ENCODE peak calls at places on chromosomes 2 and 18, in five cellular contexts. Z is left kidney, C is PC-3, I is endothelial cell, U is smooth muscle cell of the brain vasculature. S is an unnamed sample.

GRCh38 chr2:128237081-128237534 is 81.6 kb downstream of the HS6ST1 start:
- DNase-seq in C (no peak), U (no peak), I (no peak), Z (no peak), S (peak)

GRCh38 chr18:63783394-63783793 is 8.2 kb downstream of the SERPINB7 start:
- DNase-seq in U (no peak), I (no peak), Z (no peak), C (peak), S (no peak)

GRCh38 chr2:12010779-12011178 is 264.3 kb downstream of the LPIN1 start:
- DNase-seq in Z (no peak), U (no peak), C (no peak), I (no peak), S (no peak)

GRCh38 chr2:126586321-126586720 is 69.6 kb upstream of the GYPC start:
- DNase-seq in C (no peak), U (no peak), Z (no peak), I (no peak), S (no peak)

GRCh38 chr18:45171575-45172225 is 443.6 kb upstream of the SLC14A2 start:
- DNase-seq in U (no peak), I (no peak), C (no peak), Z (no peak), S (no peak)

GRCh38 chr2:128578406-128579385 is 260.0 kb upstream of the HS6ST1 start:
- DNase-seq in U (no peak), I (no peak), Z (no peak), C (no peak), S (no peak)

GRCh38 chr2:28563869-28564268 is 68.0 kb downstream of the PLB1 start:
- DNase-seq in I (no peak), U (no peak), C (no peak), Z (no peak), S (no peak)

GRCh38 chr2:181275643-181276070 is 181.5 kb upstream of the ITGA4 start:
- DNase-seq in U (no peak), C (no peak), I (no peak), Z (no peak), S (no peak)

GRCh38 chr2:105102963-105103421 is 65.1 kb downstream of the MRPS9 start:
- DNase-seq in U (no peak), C (peak), I (no peak), Z (peak), S (peak)

GRCh38 chr2:215619022-215619958 is 183.4 kb upstream of the FN1 start:
- DNase-seq in I (no peak), U (peak), Z (peak), C (peak), S (peak)

GRCh38 chr18:50879302-50880107 is 587 bp downstream of the ME2 start:
- DNase-seq in I (no peak), U (no peak), C (peak), Z (no peak), S (no peak)

GRCh38 chr18:47618758-47619157 is 311.7 kb downstream of the SMAD2 start:
- DNase-seq in C (no peak), Z (no peak), U (no peak), I (no peak), S (no peak)

GRCh38 chr2:27013738-27014137 is 19.0 kb upstream of the TMEM214 start:
- DNase-seq in U (no peak), C (no peak), I (no peak), Z (no peak), S (no peak)

GRCh38 chr18:54267688-54268087 is 1.6 kb upstream of the POLI start:
- DNase-seq in I (no peak), U (no peak), C (no peak), Z (no peak), S (no peak)

GRCh38 chr2:27461118-27461517 is 18.9 kb downstream of the KRTCAP3 start:
- DNase-seq in C (no peak), U (no peak), I (no peak), Z (no peak), S (no peak)

GRCh38 chr2:101440127-101440738 is 34.7 kb downstream of the RFX8 start:
- DNase-seq in C (no peak), U (no peak), Z (peak), I (no peak), S (peak)

GRCh38 chr2:88136817-88137216 is 9.0 kb upstream of the FABP1 start:
- DNase-seq in C (no peak), U (no peak), I (no peak), Z (no peak), S (no peak)

GRCh38 chr2:30963184-30963583 is 155.9 kb upstream of the CAPN13 start:
- DNase-seq in Z (no peak), U (no peak), C (no peak), I (no peak), S (no peak)

GRCh38 chr18:75527848-75528247 is 100.3 kb upstream of the SMIM21 start:
- DNase-seq in C (no peak), U (no peak), Z (no peak), I (no peak), S (no peak)

GRCh38 chr2:209499071-209499470 is 75.2 kb downstream of the MAP2 start:
- DNase-seq in Z (no peak), U (no peak), I (no peak), C (peak), S (no peak)

GRCh38 chr2:88753833-88754584 is 62.5 kb downstream of the RPIA start:
- DNase-seq in Z (no peak), U (no peak), C (no peak), I (no peak), S (no peak)

GRCh38 chr18:37222383-37223378 is 342.9 kb downstream of the CELF4 start:
- DNase-seq in I (no peak), C (no peak), Z (no peak), U (no peak), S (peak)

GRCh38 chr18:21262244-21262643 is 20.2 kb downstream of the GREB1L start:
- DNase-seq in C (no peak), U (no peak), I (no peak), Z (no peak), S (no peak)

GRCh38 chr2:170848587-170848986 is 31.9 kb downstream of the GAD1 start:
- DNase-seq in U (peak), Z (no peak), C (peak), I (no peak), S (peak)

GRCh38 chr18:48173557-48173956 is 235.6 kb downstream of the ZBTB7C start:
- DNase-seq in U (no peak), Z (no peak), C (no peak), I (no peak), S (no peak)

GRCh38 chr2:241846406-241846805 is 12.3 kb downstream of the PDCD1 start:
- DNase-seq in Z (no peak), C (no peak), I (no peak), U (no peak), S (no peak)

GRCh38 chr18:36828157-36828629 is 609 bp downstream of the TPGS2 start:
- DNase-seq in C (peak), U (no peak), Z (no peak), I (no peak), S (peak)

GRCh38 chr2:203077458-203077857 is 62.8 kb downstream of the NBEAL1 start:
- DNase-seq in C (peak), Z (no peak), U (no peak), I (no peak), S (peak)

GRCh38 chr2:18435425-18436037 is 124.9 kb downstream of the RDH14 start:
- DNase-seq in Z (peak), C (peak), U (peak), I (peak), S (peak)

GRCh38 chr2:46825231-46825957 is 90.2 kb downstream of the MCFD2 start:
- DNase-seq in Z (no peak), I (no peak), C (no peak), U (no peak), S (no peak)

GRCh38 chr2:161019311-161019710 is 140.9 kb upstream of the TANK start:
- DNase-seq in Z (no peak), I (no peak), U (no peak), C (no peak), S (no peak)

GRCh38 chr2:88671786-88672427 is 19.6 kb upstream of the RPIA start:
- DNase-seq in Z (peak), C (peak), I (peak), U (no peak), S (peak)

GRCh38 chr2:88880441-88880953 is 189.0 kb downstream of the RPIA start:
- DNase-seq in I (peak), U (peak), Z (peak), C (peak), S (peak)

GRCh38 chr2:226131299-226131784 is 668.3 kb downstream of the IRS1 start:
- DNase-seq in C (no peak), Z (no peak), U (no peak), I (no peak), S (no peak)

GRCh38 chr2:46153996-46154753 is 143.0 kb upstream of the EPAS1 start:
- DNase-seq in U (no peak), I (no peak), Z (no peak), C (no peak), S (no peak)

GRCh38 chr18:78899241-78899640 is 80.4 kb upstream of the SALL3 start:
- DNase-seq in C (no peak), Z (no peak), I (no peak), U (no peak), S (no peak)

GRCh38 chr2:143458258-143458954 is 329.2 kb downstream of the ARHGAP15 start:
- DNase-seq in I (no peak), U (no peak), C (no peak), Z (no peak), S (no peak)